ENCODE peak calls at places on chromosome 9, in four cellular contexts. One of them, this sample, is unnamed.

GRCh38 chr9:81787747-81788632 is 98.6 kb upstream of the TLE1 start:
- DNase-seq in right lobe of liver: no peak
- DNase-seq in kidney epithelial cell: peak; percentile 81
- DNase-seq in mucosa of descending colon: peak; percentile 31
- DNase-seq in this sample: peak; percentile 80

GRCh38 chr9:114006155-114006550 is 71.9 kb downstream of the AMBP start:
- DNase-seq in mucosa of descending colon: no peak
- DNase-seq in kidney epithelial cell: no peak
- DNase-seq in right lobe of liver: no peak
- DNase-seq in this sample: no peak

GRCh38 chr9:86064220-86064619 is 35.1 kb downstream of the GOLM1 start:
- DNase-seq in right lobe of liver: no peak
- DNase-seq in mucosa of descending colon: peak; percentile 21
- DNase-seq in kidney epithelial cell: no peak
- DNase-seq in this sample: no peak

GRCh38 chr9:92837191-92837590 is 40.6 kb downstream of the ZNF484 start:
- DNase-seq in right lobe of liver: no peak
- DNase-seq in kidney epithelial cell: no peak
- DNase-seq in mucosa of descending colon: no peak
- DNase-seq in this sample: no peak

GRCh38 chr9:69308217-69308931 is 16.6 kb upstream of the ENTREP1 start:
- DNase-seq in kidney epithelial cell: no peak
- DNase-seq in right lobe of liver: no peak
- DNase-seq in mucosa of descending colon: no peak
- DNase-seq in this sample: no peak

GRCh38 chr9:116566677-116567488 is 120.2 kb upstream of the TRIM32 start:
- DNase-seq in right lobe of liver: peak; percentile 69
- DNase-seq in mucosa of descending colon: peak; percentile 45
- DNase-seq in kidney epithelial cell: no peak
- DNase-seq in this sample: no peak

GRCh38 chr9:6096821-6097220 is 81.4 kb upstream of the RANBP6 start:
- DNase-seq in mucosa of descending colon: no peak
- DNase-seq in kidney epithelial cell: peak; percentile 62
- DNase-seq in right lobe of liver: no peak
- DNase-seq in this sample: no peak

GRCh38 chr9:129006328-129007034 is 21.6 kb downstream of the SH3GLB2 start:
- DNase-seq in kidney epithelial cell: no peak
- DNase-seq in mucosa of descending colon: peak; percentile 75
- DNase-seq in right lobe of liver: peak; percentile 70
- DNase-seq in this sample: no peak

GRCh38 chr9:70406446-70406862 is 8.0 kb downstream of the KLF9 start:
- DNase-seq in kidney epithelial cell: no peak
- DNase-seq in mucosa of descending colon: peak; percentile 41
- DNase-seq in right lobe of liver: no peak
- DNase-seq in this sample: no peak

GRCh38 chr9:118809160-118809625 is 560.0 kb downstream of the BRINP1 start:
- DNase-seq in right lobe of liver: no peak
- DNase-seq in kidney epithelial cell: no peak
- DNase-seq in mucosa of descending colon: no peak
- DNase-seq in this sample: no peak

GRCh38 chr9:19162956-19163355 is 35.7 kb upstream of the PLIN2 start:
- DNase-seq in mucosa of descending colon: no peak
- DNase-seq in kidney epithelial cell: peak; percentile 54
- DNase-seq in right lobe of liver: no peak
- DNase-seq in this sample: no peak

GRCh38 chr9:19416143-19416542 is 7.3 kb downstream of the ACER2 start:
- DNase-seq in mucosa of descending colon: no peak
- DNase-seq in right lobe of liver: no peak
- DNase-seq in kidney epithelial cell: no peak
- DNase-seq in this sample: no peak

GRCh38 chr9:15278839-15279238 is 28.2 kb downstream of the TTC39B start:
- DNase-seq in right lobe of liver: no peak
- DNase-seq in kidney epithelial cell: no peak
- DNase-seq in mucosa of descending colon: no peak
- DNase-seq in this sample: no peak

GRCh38 chr9:126617003-126617739 is 3.4 kb downstream of the LMX1B start:
- DNase-seq in right lobe of liver: no peak
- DNase-seq in mucosa of descending colon: no peak
- DNase-seq in kidney epithelial cell: no peak
- DNase-seq in this sample: no peak

GRCh38 chr9:84711936-84712335 is 42.4 kb downstream of the NTRK2 start:
- DNase-seq in kidney epithelial cell: peak; percentile 70
- DNase-seq in right lobe of liver: no peak
- DNase-seq in mucosa of descending colon: peak; percentile 35
- DNase-seq in this sample: no peak

GRCh38 chr9:88502552-88503034 is 32.4 kb upstream of the NXNL2 start:
- DNase-seq in kidney epithelial cell: no peak
- DNase-seq in mucosa of descending colon: no peak
- DNase-seq in right lobe of liver: no peak
- DNase-seq in this sample: no peak

GRCh38 chr9:133342083-133342406 is 5.9 kb downstream of the MED22 start:
- DNase-seq in kidney epithelial cell: no peak
- DNase-seq in mucosa of descending colon: no peak
- DNase-seq in right lobe of liver: no peak
- DNase-seq in this sample: no peak

GRCh38 chr9:89864731-89865130 is 259.9 kb downstream of the GADD45G start:
- DNase-seq in mucosa of descending colon: no peak
- DNase-seq in right lobe of liver: no peak
- DNase-seq in kidney epithelial cell: no peak
- DNase-seq in this sample: no peak

GRCh38 chr9:116646661-116647514 is 40.2 kb upstream of the TRIM32 start:
- DNase-seq in kidney epithelial cell: no peak
- DNase-seq in right lobe of liver: no peak
- DNase-seq in mucosa of descending colon: peak; percentile 38
- DNase-seq in this sample: no peak

GRCh38 chr9:38682713-38683112 is 37.2 kb downstream of the FAM240B start:
- DNase-seq in right lobe of liver: no peak
- DNase-seq in mucosa of descending colon: no peak
- DNase-seq in kidney epithelial cell: peak; percentile 95
- DNase-seq in this sample: peak; percentile 23

GRCh38 chr9:115591584-115591984 is 473.6 kb upstream of the TNC start:
- DNase-seq in kidney epithelial cell: peak; percentile 96
- DNase-seq in mucosa of descending colon: no peak
- DNase-seq in right lobe of liver: peak; percentile 52
- DNase-seq in this sample: peak; percentile 99

GRCh38 chr9:70778568-70778967 is 342.9 kb downstream of the TRPM3 start:
- DNase-seq in mucosa of descending colon: no peak
- DNase-seq in right lobe of liver: no peak
- DNase-seq in kidney epithelial cell: no peak
- DNase-seq in this sample: no peak

GRCh38 chr9:35277649-35278359 is 116.0 kb downstream of the UNC13B start:
- DNase-seq in mucosa of descending colon: no peak
- DNase-seq in right lobe of liver: no peak
- DNase-seq in kidney epithelial cell: no peak
- DNase-seq in this sample: peak; percentile 46

GRCh38 chr9:4987996-4988421 is 2.9 kb downstream of the JAK2 start:
- DNase-seq in right lobe of liver: no peak
- DNase-seq in mucosa of descending colon: peak; percentile 77
- DNase-seq in kidney epithelial cell: no peak
- DNase-seq in this sample: no peak

GRCh38 chr9:95084254-95084934 is 233.1 kb downstream of the FANCC start:
- DNase-seq in kidney epithelial cell: no peak
- DNase-seq in mucosa of descending colon: no peak
- DNase-seq in right lobe of liver: no peak
- DNase-seq in this sample: no peak

GRCh38 chr9:122191519-122191918 is 31.8 kb downstream of the MORN5 start:
- DNase-seq in kidney epithelial cell: no peak
- DNase-seq in mucosa of descending colon: no peak
- DNase-seq in right lobe of liver: no peak
- DNase-seq in this sample: no peak

GRCh38 chr9:125100822-125101221 is 42.5 kb downstream of the SCAI start:
- DNase-seq in mucosa of descending colon: no peak
- DNase-seq in right lobe of liver: no peak
- DNase-seq in kidney epithelial cell: no peak
- DNase-seq in this sample: no peak

GRCh38 chr9:89805726-89806125 is 200.9 kb downstream of the GADD45G start:
- DNase-seq in kidney epithelial cell: no peak
- DNase-seq in right lobe of liver: no peak
- DNase-seq in mucosa of descending colon: no peak
- DNase-seq in this sample: no peak

GRCh38 chr9:119005162-119005561 is 364.1 kb downstream of the BRINP1 start:
- DNase-seq in right lobe of liver: no peak
- DNase-seq in kidney epithelial cell: peak; percentile 43
- DNase-seq in mucosa of descending colon: no peak
- DNase-seq in this sample: no peak

DNA sequence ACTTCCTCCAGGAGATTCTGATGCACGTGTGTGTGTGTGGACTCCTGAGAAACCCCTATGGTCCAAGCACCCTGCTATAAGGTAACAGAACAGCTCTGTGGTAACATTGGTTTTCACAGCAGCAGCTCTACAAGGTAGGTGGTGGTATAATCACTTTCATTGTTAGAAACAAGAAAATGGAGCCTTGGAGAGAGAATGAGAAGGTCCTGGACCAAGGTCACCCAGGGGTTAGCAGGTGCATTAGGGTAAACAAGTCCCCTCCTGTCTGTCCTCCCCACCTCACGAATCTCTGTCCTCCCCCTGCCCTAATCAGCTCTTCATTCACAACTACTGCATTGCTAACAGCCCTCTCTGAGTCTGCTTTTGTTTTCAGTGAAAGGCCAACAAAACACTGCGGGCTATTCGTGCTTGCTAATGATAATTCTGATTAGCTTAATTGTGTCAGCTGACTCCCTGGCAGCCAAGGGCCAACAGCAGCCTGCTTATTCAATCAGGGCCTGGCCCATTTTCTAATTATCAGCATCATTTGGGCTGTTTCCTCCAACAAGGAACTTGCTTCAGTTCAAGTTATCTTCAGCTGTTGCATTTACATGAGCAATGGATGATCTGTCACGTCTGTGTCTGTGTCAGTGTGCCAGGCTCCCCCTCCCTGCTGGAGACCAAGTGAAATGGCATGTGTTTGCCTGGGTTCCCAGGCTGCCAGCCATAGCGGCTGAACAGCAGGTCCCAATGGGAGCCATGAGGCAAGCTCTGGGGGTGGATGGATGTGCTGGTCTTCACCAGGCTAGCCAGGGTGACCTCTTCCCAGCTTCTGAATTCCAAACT is 56.7 kb upstream of the EQTN start:
- DNase-seq in right lobe of liver: no peak
- DNase-seq in mucosa of descending colon: no peak
- DNase-seq in kidney epithelial cell: no peak
- DNase-seq in this sample: no peak
- TF ChIP-seq CTCF in right lobe of liver: no peak
- TF ChIP-seq CTCF in mucosa of descending colon: no peak
- TF ChIP-seq CTCF in kidney epithelial cell: no peak
- TF ChIP-seq CTCF in this sample: no peak

DNA sequence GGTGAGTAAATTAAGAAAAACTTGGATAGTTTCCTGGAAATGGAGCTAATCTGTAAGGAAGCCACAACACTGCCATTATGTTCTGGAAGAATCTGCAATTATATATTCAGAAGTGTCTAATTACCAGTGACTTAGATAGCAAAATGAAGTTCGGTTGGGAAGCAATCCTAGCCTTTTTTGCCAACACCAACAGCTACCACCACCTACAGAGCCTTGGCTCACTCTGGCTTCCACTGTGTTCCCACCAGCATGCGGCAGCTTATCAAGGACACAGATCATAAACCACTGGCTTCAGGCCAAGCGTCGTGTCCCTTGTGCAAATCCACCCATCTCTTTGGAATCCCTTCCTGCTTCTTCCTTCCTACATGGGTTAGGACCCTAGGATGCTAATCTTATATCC is 118.0 kb upstream of the PCA3 start:
- DNase-seq in kidney epithelial cell: no peak
- DNase-seq in mucosa of descending colon: peak; percentile 81
- DNase-seq in right lobe of liver: no peak
- DNase-seq in this sample: no peak
- H3K4me3 ChIP-seq in kidney epithelial cell: no peak overlapping the region
- H3K4me3 ChIP-seq in mucosa of descending colon: no peak overlapping the region
- H3K4me3 ChIP-seq in right lobe of liver: no peak overlapping the region
- H3K4me3 ChIP-seq in this sample: no peak overlapping the region

DNA sequence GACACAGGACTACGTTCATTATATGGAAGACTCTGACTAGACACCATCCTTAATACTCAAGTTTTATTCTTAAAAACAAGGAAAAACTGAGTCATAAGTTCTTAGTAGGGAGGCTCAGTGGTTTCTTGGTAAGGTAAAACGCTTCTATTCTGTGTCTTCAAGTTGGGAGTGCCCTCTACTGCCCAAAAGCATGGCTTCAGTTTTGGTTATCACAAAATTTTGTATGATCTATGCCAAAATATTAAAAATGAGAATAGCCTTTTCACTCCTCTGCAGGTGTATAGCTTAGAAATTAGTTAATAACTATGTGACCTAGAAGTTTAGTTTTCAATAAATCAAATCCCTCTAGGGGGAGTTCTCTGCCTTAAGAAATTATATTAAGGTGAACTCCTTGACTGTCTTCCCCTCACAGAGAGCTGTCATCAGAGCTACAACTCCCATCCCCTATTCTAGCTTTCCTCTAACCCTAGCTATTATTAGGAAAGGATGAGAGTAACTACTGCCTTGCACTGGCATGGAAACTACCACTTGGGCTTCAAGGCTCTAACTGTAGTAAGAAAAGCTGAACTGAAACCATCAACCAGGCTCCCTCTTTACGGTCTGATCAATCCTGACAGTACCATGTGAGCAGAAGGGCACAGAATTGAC is 189.7 kb downstream of the GNAQ start:
- DNase-seq in right lobe of liver: no peak
- DNase-seq in mucosa of descending colon: no peak
- DNase-seq in kidney epithelial cell: no peak
- DNase-seq in this sample: no peak
- TF ChIP-seq CTCF in right lobe of liver: peak; percentile 9
- TF ChIP-seq CTCF in mucosa of descending colon: no peak
- TF ChIP-seq CTCF in kidney epithelial cell: peak; percentile 2
- TF ChIP-seq CTCF in this sample: peak; percentile 0

GRCh38 chr9:99730063-99730462 is 91.6 kb upstream of the NR4A3 start:
- DNase-seq in mucosa of descending colon: no peak
- DNase-seq in right lobe of liver: no peak
- DNase-seq in kidney epithelial cell: no peak
- DNase-seq in this sample: no peak

GRCh38 chr9:99731950-99732349 is 89.7 kb upstream of the NR4A3 start:
- DNase-seq in right lobe of liver: no peak
- DNase-seq in kidney epithelial cell: no peak
- DNase-seq in mucosa of descending colon: no peak
- DNase-seq in this sample: no peak

GRCh38 chr9:99737649-99738048 is 84.0 kb upstream of the NR4A3 start:
- DNase-seq in mucosa of descending colon: no peak
- DNase-seq in right lobe of liver: no peak
- DNase-seq in kidney epithelial cell: no peak
- DNase-seq in this sample: no peak

GRCh38 chr9:99736291-99736690 is 85.4 kb upstream of the NR4A3 start:
- DNase-seq in right lobe of liver: no peak
- DNase-seq in mucosa of descending colon: no peak
- DNase-seq in kidney epithelial cell: no peak
- DNase-seq in this sample: no peak

GRCh38 chr9:99732715-99733114 is 89.0 kb upstream of the NR4A3 start:
- DNase-seq in mucosa of descending colon: no peak
- DNase-seq in right lobe of liver: no peak
- DNase-seq in kidney epithelial cell: no peak
- DNase-seq in this sample: no peak
- H3K4me3 ChIP-seq in mucosa of descending colon: no peak overlapping the region
- H3K4me3 ChIP-seq in right lobe of liver: no peak overlapping the region
- H3K4me3 ChIP-seq in kidney epithelial cell: no peak overlapping the region
- H3K4me3 ChIP-seq in this sample: no peak overlapping the region

This sample was measured in AG04449.